ENCODE peak calls at places on chromosomes 13 and 19, in seven cellular contexts. A, W, Q, F, P, M and Z are unnamed samples.

GRCh38 chr13:105135852-105136251 is 1399.6 kb downstream of the EFNB2 start:
- DNase-seq in A (no peak), W (no peak), Q (no peak), F (no peak), P (no peak), M (no peak), Z (no peak)

GRCh38 chr13:109355129-109355528 is 431.3 kb downstream of the IRS2 start:
- DNase-seq in A (no peak), W (no peak), Q (no peak), F (no peak), P (no peak), M (no peak), Z (no peak)

GRCh38 chr19:926595-927043 is 784 bp downstream of the ARID3A start:
- DNase-seq in A (no peak), W (peak; percentile 37), Q (no peak), F (peak; percentile 77), P (no peak), M (no peak), Z (no peak)

GRCh38 chr13:80360298-80360827 is 19.4 kb upstream of the SPRY2 start:
- DNase-seq in A (no peak), W (no peak), Q (no peak), F (no peak), P (no peak), M (no peak), Z (no peak)

GRCh38 chr19:49097453-49098288 is 12.4 kb downstream of the SNRNP70 start:
- DNase-seq in A (no peak), W (peak; percentile 96), Q (peak; percentile 15), F (peak; percentile 67), P (peak; percentile 94), M (peak; percentile 67), Z (no peak)

GRCh38 chr13:24218977-24219376 is 58.5 kb downstream of the SPATA13 start:
- DNase-seq in A (no peak), W (no peak), Q (no peak), F (no peak), P (no peak), M (no peak), Z (no peak)

GRCh38 chr13:79631260-79631659 is 150.3 kb downstream of the NDFIP2 start:
- DNase-seq in A (no peak), W (peak; percentile 10), Q (no peak), F (no peak), P (peak; percentile 33), M (peak; percentile 97), Z (peak; percentile 38)

GRCh38 chr19:38705197-38706019 is 38.9 kb downstream of the CAPN12 start:
- DNase-seq in A (no peak), W (no peak), Q (no peak), F (no peak), P (no peak), M (no peak), Z (no peak)

GRCh38 chr13:106961219-106961618 is 393.3 kb upstream of the ARGLU1 start:
- DNase-seq in A (no peak), W (no peak), Q (no peak), F (no peak), P (no peak), M (no peak), Z (no peak)